ENCODE peak calls at places on chromosomes 3 and 15, in five cellular contexts. One of them, this sample, is unnamed.
A peak's percentile ranks its signal among the peaks of the same experiment; 100 is the strongest.

GRCh38 chr3:11662392-11662990 is 18.8 kb upstream of the VGLL4 start:
- DNase-seq in T-helper 17 cell: no peak
- DNase-seq in HS-5: no peak
- DNase-seq in fibroblast of lung: no peak
- DNase-seq in DMS153: no peak
- DNase-seq in this sample: no peak

GRCh38 chr3:112136959-112137693 is 4.1 kb upstream of the GCSAM start:
- DNase-seq in fibroblast of lung: peak; percentile 51
- DNase-seq in T-helper 17 cell: no peak
- DNase-seq in DMS153: peak; percentile 48
- DNase-seq in HS-5: peak; percentile 10
- DNase-seq in this sample: peak; percentile 61

GRCh38 chr3:186746008-186746407 is 28.8 kb downstream of the KNG1 start:
- DNase-seq in T-helper 17 cell: no peak
- DNase-seq in HS-5: no peak
- DNase-seq in DMS153: peak; percentile 13
- DNase-seq in fibroblast of lung: peak; percentile 25
- DNase-seq in this sample: no peak

GRCh38 chr3:123658118-123658859 is 73.4 kb upstream of the HACD2 start:
- DNase-seq in fibroblast of lung: peak; percentile 81
- DNase-seq in DMS153: peak; percentile 41
- DNase-seq in HS-5: no peak
- DNase-seq in T-helper 17 cell: no peak
- DNase-seq in this sample: no peak

GRCh38 chr3:154304936-154305335 is 19.4 kb downstream of the DHX36 start:
- DNase-seq in DMS153: no peak
- DNase-seq in HS-5: no peak
- DNase-seq in fibroblast of lung: no peak
- DNase-seq in T-helper 17 cell: no peak
- DNase-seq in this sample: no peak

GRCh38 chr3:119376758-119377157 is 82.6 kb downstream of the ARHGAP31 start:
- DNase-seq in DMS153: no peak
- DNase-seq in fibroblast of lung: no peak
- DNase-seq in HS-5: no peak
- DNase-seq in T-helper 17 cell: no peak
- DNase-seq in this sample: no peak

GRCh38 chr3:143119974-143120715 is 574 bp downstream of the CHST2 start:
- DNase-seq in T-helper 17 cell: peak; percentile 8
- DNase-seq in DMS153: no peak
- DNase-seq in fibroblast of lung: peak; percentile 20
- DNase-seq in HS-5: no peak
- DNase-seq in this sample: peak; percentile 84

GRCh38 chr3:182969277-182969676 is 11.1 kb downstream of the DCUN1D1 start:
- DNase-seq in DMS153: no peak
- DNase-seq in fibroblast of lung: peak; percentile 46
- DNase-seq in HS-5: peak; percentile 56
- DNase-seq in T-helper 17 cell: no peak
- DNase-seq in this sample: no peak

GRCh38 chr3:111980716-111981456 is 2.1 kb downstream of the ABHD10 start:
- DNase-seq in HS-5: no peak
- DNase-seq in DMS153: no peak
- DNase-seq in T-helper 17 cell: no peak
- DNase-seq in fibroblast of lung: no peak
- DNase-seq in this sample: no peak

GRCh38 chr3:126959921-126960603 is 22.9 kb upstream of the PLXNA1 start:
- DNase-seq in HS-5: no peak
- DNase-seq in DMS153: peak; percentile 62
- DNase-seq in fibroblast of lung: peak; percentile 31
- DNase-seq in T-helper 17 cell: no peak
- DNase-seq in this sample: peak; percentile 53

GRCh38 chr3:107629556-107629955 is 106.8 kb downstream of the BBX start:
- DNase-seq in HS-5: no peak
- DNase-seq in fibroblast of lung: peak; percentile 37
- DNase-seq in DMS153: no peak
- DNase-seq in T-helper 17 cell: no peak
- DNase-seq in this sample: no peak

GRCh38 chr3:89049119-89049518 is 58.3 kb upstream of the EPHA3 start:
- DNase-seq in HS-5: no peak
- DNase-seq in fibroblast of lung: no peak
- DNase-seq in T-helper 17 cell: no peak
- DNase-seq in DMS153: no peak
- DNase-seq in this sample: no peak

GRCh38 chr3:14497321-14497720 is 42.8 kb downstream of the GRIP2 start:
- DNase-seq in DMS153: no peak
- DNase-seq in fibroblast of lung: no peak
- DNase-seq in T-helper 17 cell: no peak
- DNase-seq in HS-5: no peak
- DNase-seq in this sample: no peak

GRCh38 chr3:124461838-124462632 is 268.2 kb upstream of the UMPS start:
- DNase-seq in fibroblast of lung: no peak
- DNase-seq in DMS153: no peak
- DNase-seq in HS-5: no peak
- DNase-seq in T-helper 17 cell: no peak
- DNase-seq in this sample: no peak

GRCh38 chr3:153967260-153967659 is 153.9 kb upstream of the ARHGEF26 start:
- DNase-seq in DMS153: no peak
- DNase-seq in fibroblast of lung: no peak
- DNase-seq in HS-5: no peak
- DNase-seq in T-helper 17 cell: no peak
- DNase-seq in this sample: no peak

GRCh38 chr15:100900136-100900894 is 18.8 kb upstream of the LRRK1 start:
- DNase-seq in fibroblast of lung: no peak
- DNase-seq in HS-5: no peak
- DNase-seq in DMS153: no peak
- DNase-seq in T-helper 17 cell: no peak
- DNase-seq in this sample: no peak

GRCh38 chr3:184380210-184380626 is 364 bp downstream of the CHRD start:
- DNase-seq in T-helper 17 cell: no peak
- DNase-seq in DMS153: no peak
- DNase-seq in fibroblast of lung: peak; percentile 31
- DNase-seq in HS-5: no peak
- DNase-seq in this sample: no peak

GRCh38 chr3:20873235-20873634 is 687.2 kb upstream of the SGO1 start:
- DNase-seq in DMS153: no peak
- DNase-seq in HS-5: no peak
- DNase-seq in fibroblast of lung: no peak
- DNase-seq in T-helper 17 cell: no peak
- DNase-seq in this sample: no peak

GRCh38 chr15:79978694-79979519 is 7.9 kb upstream of the BCL2A1 start:
- DNase-seq in T-helper 17 cell: no peak
- DNase-seq in fibroblast of lung: peak; percentile 86
- DNase-seq in HS-5: peak; percentile 37
- DNase-seq in DMS153: no peak
- DNase-seq in this sample: no peak

This sample was measured in retina.